ENCODE peak calls at places on chromosome 13, in ten cellular contexts. D is activated CD4-positive, alpha-beta memory T cell treated with anti-CD3 and anti-CD28 coated beads, Interleukin-2, amount 10 ng/mL, durations not matched to agents 7 days and 5 days; I is GM23248; R is GM12865; E is C1 segment of cervical spinal cord; L is T-helper 2 cell; F is NCI-H2081; N is cardiac muscle cell; Q is thoracic aorta; O is mesenteric fat pad. B is an unnamed sample.

GRCh38 chr13:110850006-110850405 is 64.9 kb downstream of the ANKRD10 start:
- DNase-seq in D (no peak), I (no peak), R (no peak), E (no peak), L (no peak), F (no peak), N (no peak), Q (no peak), O (no peak), B (no peak)

GRCh38 chr13:39341238-39341637 is 261.8 kb downstream of the LHFPL6 start:
- DNase-seq in D (no peak), I (no peak), R (no peak), E (no peak), L (no peak), F (peak; percentile 5), N (no peak), Q (no peak), O (no peak), B (no peak)

GRCh38 chr13:74324338-74324737 is 190.1 kb upstream of the KLF12 start:
- DNase-seq in D (no peak), I (no peak), R (no peak), E (no peak), L (no peak), F (no peak), N (no peak), Q (no peak), O (no peak), B (no peak)

GRCh38 chr13:30526612-30527217 is 61.0 kb upstream of the HMGB1 start:
- DNase-seq in D (no peak), I (no peak), R (no peak), E (no peak), L (no peak), F (no peak), N (peak; percentile 16), Q (no peak), O (no peak), B (no peak)

GRCh38 chr13:32150794-32151193 is 119.2 kb downstream of the FRY start:
- DNase-seq in D (no peak), I (peak; percentile 71), R (no peak), E (no peak), L (no peak), F (no peak), N (no peak), Q (no peak), O (peak; percentile 92), B (no peak)

GRCh38 chr13:110471833-110472162 is 89.7 kb downstream of the RAB20 start:
- DNase-seq in D (peak; percentile 21), I (peak; percentile 9), R (peak; percentile 93), E (no peak), L (no peak), F (no peak), N (no peak), Q (no peak), O (no peak), B (no peak)

GRCh38 chr13:106349080-106349841 is 186.2 kb downstream of the EFNB2 start:
- DNase-seq in D (no peak), I (no peak), R (no peak), E (peak; percentile 69), L (no peak), F (peak; percentile 88), N (peak; percentile 47), Q (no peak), O (no peak), B (no peak)

GRCh38 chr13:79226250-79226649 is 179.8 kb downstream of the RBM26 start:
- DNase-seq in D (no peak), I (no peak), R (no peak), E (no peak), L (no peak), F (no peak), N (no peak), Q (no peak), O (no peak), B (no peak)

GRCh38 chr13:113938716-113939115 is 35.2 kb downstream of the C13orf46 start:
- DNase-seq in D (no peak), I (no peak), R (no peak), E (no peak), L (no peak), F (peak; percentile 13), N (no peak), Q (no peak), O (no peak), B (no peak)

GRCh38 chr13:20054586-20054985 is 96.1 kb downstream of the ZMYM2 start:
- DNase-seq in D (no peak), I (no peak), R (no peak), E (no peak), L (no peak), F (no peak), N (no peak), Q (no peak), O (no peak), B (no peak)

GRCh38 chr13:27372896-27373295 is 51.5 kb upstream of the GTF3A start:
- DNase-seq in D (no peak), I (peak; percentile 31), R (no peak), E (no peak), L (no peak), F (peak; percentile 60), N (peak; percentile 27), Q (no peak), O (no peak), B (no peak)

GRCh38 chr13:20514866-20515265 is 10.8 kb downstream of the CRYL1 start:
- DNase-seq in D (no peak), I (no peak), R (no peak), E (no peak), L (no peak), F (no peak), N (no peak), Q (no peak), O (no peak), B (no peak)

GRCh38 chr13:91144054-91144453 is 203.4 kb upstream of the MIR17HG start:
- DNase-seq in D (no peak), I (no peak), R (no peak), E (no peak), L (no peak), F (no peak), N (peak; percentile 18), Q (no peak), O (no peak), B (peak; percentile 19)

GRCh38 chr13:110339975-110340550 is 33.0 kb downstream of the COL4A2 start:
- DNase-seq in D (no peak), I (no peak), R (no peak), E (no peak), L (no peak), F (no peak), N (no peak), Q (no peak), O (peak; percentile 64), B (no peak)

GRCh38 chr13:23902975-23903905 is 5.9 kb upstream of the C1QTNF9B start:
- DNase-seq in D (no peak), I (no peak), R (no peak), E (no peak), L (no peak), F (no peak), N (peak; percentile 18), Q (no peak), O (no peak), B (no peak)

GRCh38 chr13:107866666-107867623 is 348.4 kb downstream of the LIG4 start:
- DNase-seq in D (no peak), I (peak; percentile 90), R (no peak), E (peak; percentile 49), L (no peak), F (peak; percentile 59), N (peak; percentile 66), Q (no peak), O (no peak), B (no peak)

GRCh38 chr13:62829476-62829875 is 1413.8 kb upstream of the PCDH20 start:
- DNase-seq in D (no peak), I (no peak), R (no peak), E (no peak), L (no peak), F (no peak), N (no peak), Q (no peak), O (no peak), B (no peak)

GRCh38 chr13:91623151-91623550 is 224.7 kb downstream of the GPC5 start:
- DNase-seq in D (no peak), I (no peak), R (no peak), E (no peak), L (no peak), F (no peak), N (no peak), Q (no peak), O (no peak), B (no peak)

GRCh38 chr13:44312898-44313551 is 60.6 kb upstream of the SERP2 start:
- DNase-seq in D (no peak), I (peak; percentile 94), R (no peak), E (no peak), L (no peak), F (no peak), N (no peak), Q (no peak), O (no peak), B (no peak)

GRCh38 chr13:103282571-103283450 is 216.6 kb upstream of the SLC10A2 start:
- DNase-seq in D (no peak), I (peak; percentile 8), R (no peak), E (no peak), L (no peak), F (no peak), N (peak; percentile 64), Q (no peak), O (no peak), B (no peak)

GRCh38 chr13:29059837-29060236 is 239.7 kb downstream of the MTUS2 start:
- DNase-seq in D (no peak), I (no peak), R (no peak), E (no peak), L (no peak), F (no peak), N (no peak), Q (no peak), O (no peak), B (no peak)

GRCh38 chr13:113009743-113010509 is 40.9 kb downstream of the MCF2L start:
- DNase-seq in D (no peak), I (no peak), R (no peak), E (no peak), L (no peak), F (no peak), N (no peak), Q (no peak), O (no peak), B (no peak)

GRCh38 chr13:45833663-45834062 is 17.9 kb downstream of the SIAH3 start:
- DNase-seq in D (no peak), I (peak; percentile 68), R (no peak), E (peak; percentile 6), L (no peak), F (no peak), N (no peak), Q (no peak), O (no peak), B (no peak)

GRCh38 chr13:97879646-97880297 is 73.7 kb upstream of the IPO5 start:
- DNase-seq in D (no peak), I (peak; percentile 91), R (no peak), E (no peak), L (no peak), F (no peak), N (no peak), Q (no peak), O (no peak), B (no peak)

GRCh38 chr13:23811366-23812027 is 77.7 kb downstream of the MIPEP start:
- DNase-seq in D (no peak), I (no peak), R (peak; percentile 30), E (no peak), L (no peak), F (no peak), N (no peak), Q (no peak), O (no peak), B (peak; percentile 24)

GRCh38 chr13:27375686-27376326 is 48.6 kb upstream of the GTF3A start:
- DNase-seq in D (peak; percentile 53), I (peak; percentile 91), R (peak; percentile 53), E (no peak), L (no peak), F (no peak), N (peak; percentile 71), Q (no peak), O (no peak), B (peak; percentile 77)

GRCh38 chr13:61695147-61695546 is 279.5 kb upstream of the PCDH20 start:
- DNase-seq in D (no peak), I (no peak), R (no peak), E (no peak), L (no peak), F (no peak), N (no peak), Q (no peak), O (no peak), B (no peak)

GRCh38 chr13:110107568-110108347 is 199.2 kb downstream of the COL4A1 start:
- DNase-seq in D (no peak), I (no peak), R (no peak), E (no peak), L (no peak), F (no peak), N (no peak), Q (no peak), O (no peak), B (no peak)

B was measured in erythroblast.